ENCODE peak calls at places on chromosomes 1 and 21, in four cellular contexts. A, J, W and G are unnamed samples.

GRCh38 chr1:192529031-192529755 is 46.4 kb upstream of the RGS1 start:
- DNase-seq in A (no peak), J (no peak), W (peak), G (no peak)

GRCh38 chr1:235254721-235255120 is 73.3 kb downstream of the ARID4B start:
- DNase-seq in A (no peak), J (no peak), W (no peak), G (no peak)

GRCh38 chr1:75502776-75503175 is 108.1 kb downstream of the SLC44A5 start:
- DNase-seq in A (no peak), J (no peak), W (peak), G (peak)

GRCh38 chr1:175801979-175802378 is 58.6 kb upstream of the TNR start:
- DNase-seq in A (no peak), J (no peak), W (no peak), G (no peak)

GRCh38 chr1:156124557-156125483 is 10.3 kb downstream of the LMNA start:
- DNase-seq in A (no peak), J (peak), W (peak), G (no peak)

GRCh38 chr21:37008705-37009104 is 2.2 kb downstream of the RIPPLY3 start:
- DNase-seq in A (no peak), J (no peak), W (no peak), G (no peak)

GRCh38 chr1:38549191-38549590 is 310.4 kb downstream of the RRAGC start:
- DNase-seq in A (no peak), J (no peak), W (no peak), G (no peak)

GRCh38 chr1:219420913-219421312 is 192.0 kb downstream of the ZC3H11B start:
- DNase-seq in A (no peak), J (no peak), W (no peak), G (no peak)

GRCh38 chr1:173201968-173202367 is 5.2 kb downstream of the TNFSF4 start:
- DNase-seq in A (no peak), J (no peak), W (no peak), G (no peak)

GRCh38 chr1:36149973-36150295 is 648 bp upstream of the TRAPPC3 start:
- DNase-seq in A (no peak), J (no peak), W (no peak), G (no peak)

GRCh38 chr1:17600313-17600712 is 60.8 kb downstream of the ARHGEF10L start:
- DNase-seq in A (no peak), J (no peak), W (no peak), G (no peak)

GRCh38 chr1:248811514-248812490 is 13.9 kb downstream of the SH3BP5L start:
- DNase-seq in A (no peak), J (no peak), W (no peak), G (no peak)

GRCh38 chr1:86515597-86515996 is 31.3 kb upstream of the CLCA4 start:
- DNase-seq in A (no peak), J (no peak), W (no peak), G (peak)

GRCh38 chr1:196538473-196538872 is 69.8 kb downstream of the KCNT2 start:
- DNase-seq in A (no peak), J (peak), W (no peak), G (no peak)

GRCh38 chr1:92502247-92502646 is 15.5 kb upstream of the GFI1 start:
- DNase-seq in A (no peak), J (no peak), W (peak), G (peak)

GRCh38 chr1:11502516-11502915 is 23.6 kb downstream of the DISP3 start:
- DNase-seq in A (no peak), J (no peak), W (no peak), G (no peak)

GRCh38 chr1:209291715-209292114 is 291.8 kb upstream of the CAMK1G start:
- DNase-seq in A (no peak), J (no peak), W (no peak), G (peak)

GRCh38 chr1:79741720-79742421 is 735.3 kb upstream of the ADGRL4 start:
- DNase-seq in A (no peak), J (no peak), W (no peak), G (no peak)

GRCh38 chr1:7644906-7645750 is 126.0 kb upstream of the VAMP3 start:
- DNase-seq in A (no peak), J (peak), W (peak), G (no peak)

GRCh38 chr1:217892750-217893149 is 261.6 kb downstream of the SPATA17 start:
- DNase-seq in A (no peak), J (no peak), W (peak), G (no peak)

GRCh38 chr1:175003521-175003920 is 3.8 kb downstream of the CACYBP start:
- DNase-seq in A (no peak), J (no peak), W (no peak), G (no peak)

GRCh38 chr1:20386682-20387081 is 96.0 kb downstream of the VWA5B1 start:
- DNase-seq in A (no peak), J (no peak), W (no peak), G (no peak)

DNA sequence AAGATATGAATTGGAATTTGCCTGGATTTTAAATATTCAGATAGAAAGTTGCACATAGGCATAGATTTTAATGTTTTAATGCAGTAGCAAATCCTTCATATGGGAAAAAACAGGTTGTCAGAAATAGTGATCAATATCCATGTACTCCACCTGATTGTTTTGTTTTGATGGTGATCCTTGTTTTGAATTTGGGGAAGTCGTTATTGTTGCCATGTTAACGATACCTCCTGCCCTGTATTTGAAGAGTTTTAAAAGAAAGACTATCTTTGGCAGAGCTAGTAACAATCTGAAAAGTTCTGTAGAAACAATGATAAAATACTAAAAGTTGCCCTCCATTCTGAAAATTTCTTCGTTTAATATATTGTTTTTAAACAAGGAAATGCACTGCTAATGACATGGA is 1.1 kb downstream of the CEP350 start:
- DNase-seq in A (no peak), J (no peak), W (no peak), G (no peak)
- TF ChIP-seq CTCF in A (no peak), J (no peak), W (no peak), G (no peak)

DNA sequence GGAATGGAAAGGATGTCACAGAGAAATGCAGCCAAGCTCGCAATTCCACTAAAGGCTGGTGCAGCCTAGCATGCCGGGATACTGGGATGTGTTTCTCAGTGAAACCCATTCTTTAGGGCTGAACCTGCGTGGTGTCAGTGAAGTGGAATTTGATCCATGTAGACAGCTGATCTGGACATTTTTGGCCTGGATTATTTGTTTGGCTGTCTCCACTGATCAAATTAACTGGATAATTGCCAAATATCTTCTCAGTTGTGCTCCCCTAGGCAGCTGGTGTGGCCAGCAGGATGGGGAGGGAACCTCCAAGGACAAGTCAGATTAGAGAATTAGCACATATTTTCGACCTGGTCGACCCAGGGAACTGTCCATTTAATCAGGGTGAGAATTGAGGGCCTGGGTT is 318.4 kb downstream of the RPS6KC1 start:
- DNase-seq in A (no peak), J (no peak), W (no peak), G (no peak)
- H3K4me3 ChIP-seq in A (no peak), J (no peak), W (no peak), G (no peak)

GRCh38 chr21:33302796-33303195 is 22.0 kb upstream of the IFNAR1 start:
- DNase-seq in A (no peak), J (no peak), W (no peak), G (no peak)
- TF ChIP-seq CTCF in A (no peak), J (no peak), W (no peak), G (no peak)

GRCh38 chr1:58570094-58570493 is 7.0 kb downstream of the TACSTD2 start:
- DNase-seq in A (no peak), J (no peak), W (no peak), G (no peak)

GRCh38 chr1:58570817-58571216 is 6.2 kb downstream of the TACSTD2 start:
- DNase-seq in A (no peak), J (no peak), W (no peak), G (no peak)

GRCh38 chr1:58568271-58568860 is 8.7 kb downstream of the TACSTD2 start:
- DNase-seq in A (no peak), J (no peak), W (no peak), G (no peak)

GRCh38 chr1:58568911-58569310 is 8.1 kb downstream of the TACSTD2 start:
- DNase-seq in A (no peak), J (no peak), W (no peak), G (no peak)

GRCh38 chr1:58566339-58566738 is 10.7 kb downstream of the TACSTD2 start:
- DNase-seq in A (no peak), J (no peak), W (no peak), G (no peak)
- H3K4me3 ChIP-seq in A (no peak), J (no peak), W (no peak), G (no peak)

GRCh38 chr1:97186381-97186780 is 464.8 kb downstream of the PTBP2 start:
- DNase-seq in A (no peak), J (no peak), W (no peak), G (peak)
- TF ChIP-seq CTCF in A (no peak), J (no peak), W (peak), G (peak)

DNA sequence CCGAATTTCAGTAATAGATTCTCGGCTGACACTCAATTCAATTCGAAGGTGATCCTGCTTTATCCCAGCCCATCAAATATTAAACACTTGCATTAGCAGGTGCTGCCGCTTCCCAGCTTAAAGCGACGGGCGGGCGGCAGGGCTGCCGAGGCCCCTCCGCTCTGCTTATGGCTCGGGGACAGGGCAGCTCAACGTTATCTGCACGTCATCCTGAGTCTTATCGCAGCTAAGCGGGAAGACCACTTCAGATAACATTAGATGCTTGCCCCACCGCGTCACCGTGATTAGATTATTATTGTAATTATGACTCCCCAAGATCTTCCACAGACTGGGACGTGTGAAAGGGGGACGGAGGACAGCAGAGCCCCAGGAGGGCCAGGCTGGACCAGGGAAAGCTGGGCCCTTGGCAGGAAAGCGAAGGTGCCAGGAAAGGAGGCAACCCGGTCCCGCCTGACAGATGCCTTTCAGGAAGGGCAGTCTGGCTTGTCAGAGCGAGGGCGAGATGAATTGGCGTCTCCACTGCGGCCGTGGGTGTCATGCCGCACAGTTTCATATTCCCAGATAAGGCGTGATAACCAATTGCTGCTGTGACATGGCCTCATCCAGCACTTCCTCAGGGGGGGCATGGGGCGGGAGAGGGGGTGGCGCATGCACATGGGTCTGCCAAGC is 37.0 kb downstream of the DMAP1 start:
- DNase-seq in A (no peak), J (no peak), W (no peak), G (no peak)
- H3K4me3 ChIP-seq in A (no peak), J (no peak), W (no peak), G (no peak)